ENCODE peak calls at places on chromosomes 4 and X, in five cellular contexts. L, O, C, Z and Y are unnamed samples. For H3K27me3, the result is how much of the 10 kb centered on the place peaks cover.

GRCh38 chr4:156536661-156537060 is 434.9 kb downstream of the PDGFC start:
- DNase-seq in Z (no peak), L (peak), C (no peak), O (no peak), Y (peak)

GRCh38 chr4:137896221-137896737 is 345.9 kb downstream of the SLC7A11 start:
- DNase-seq in Z (no peak), C (no peak), L (peak), O (no peak), Y (no peak)

GRCh38 chrX:40607381-40607780 is 15.8 kb upstream of the MPC1L start:
- DNase-seq in Z (no peak), L (no peak), C (no peak), O (no peak), Y (no peak)

GRCh38 chr4:110195561-110196205 is 2.7 kb downstream of the ELOVL6 start:
- DNase-seq in C (no peak), O (no peak), Z (no peak), L (no peak), Y (no peak)

GRCh38 chr4:128863314-128864075 is 54.0 kb downstream of the JADE1 start:
- DNase-seq in Z (no peak), L (peak), O (peak), C (peak), Y (peak)

GRCh38 chr4:7206385-7206784 is 14.0 kb downstream of the SORCS2 start:
- DNase-seq in L (peak), Z (no peak), O (peak), C (no peak), Y (peak)

GRCh38 chrX:24207826-24208225 is 58.3 kb downstream of the ZFX start:
- DNase-seq in O (no peak), Z (no peak), C (no peak), L (peak), Y (no peak)

GRCh38 chr4:112199041-112199440 is 32.5 kb upstream of the AP1AR start:
- DNase-seq in L (no peak), Z (no peak), O (no peak), C (no peak), Y (no peak)

GRCh38 chr4:121789960-121790829 is 10.9 kb upstream of the EXOSC9 start:
- DNase-seq in Z (no peak), C (no peak), L (peak), O (no peak), Y (no peak)

GRCh38 chr4:182143822-182144620 is 99.2 kb upstream of the TENM3 start:
- DNase-seq in L (peak), Z (no peak), O (peak), C (no peak), Y (peak)

GRCh38 chrX:18252644-18253359 is 32.1 kb upstream of the BEND2 start:
- DNase-seq in L (no peak), Z (no peak), O (peak), C (no peak), Y (no peak)

GRCh38 chrX:103782640-103783039 is 6.0 kb downstream of the PLP1 start:
- DNase-seq in O (peak), Z (no peak), L (no peak), C (no peak), Y (no peak)
- H3K27me3 ChIP-seq in O (under half), Z (under half), L (under half), C (under half), Y (under half)

GRCh38 chr4:173257732-173258717 is 76.1 kb downstream of the HMGB2 start:
- DNase-seq in Z (no peak), C (peak), L (peak), O (peak), Y (peak)

GRCh38 chr4:173252024-173252935 is 81.9 kb downstream of the HMGB2 start:
- DNase-seq in C (no peak), L (peak), O (peak), Z (no peak), Y (peak)

GRCh38 chr4:173256825-173257224 is 77.3 kb downstream of the HMGB2 start:
- DNase-seq in C (no peak), Z (no peak), O (no peak), L (no peak), Y (no peak)

GRCh38 chr4:173254646-173255045 is 79.5 kb downstream of the HMGB2 start:
- DNase-seq in L (no peak), O (no peak), C (no peak), Z (no peak), Y (no peak)

DNA sequence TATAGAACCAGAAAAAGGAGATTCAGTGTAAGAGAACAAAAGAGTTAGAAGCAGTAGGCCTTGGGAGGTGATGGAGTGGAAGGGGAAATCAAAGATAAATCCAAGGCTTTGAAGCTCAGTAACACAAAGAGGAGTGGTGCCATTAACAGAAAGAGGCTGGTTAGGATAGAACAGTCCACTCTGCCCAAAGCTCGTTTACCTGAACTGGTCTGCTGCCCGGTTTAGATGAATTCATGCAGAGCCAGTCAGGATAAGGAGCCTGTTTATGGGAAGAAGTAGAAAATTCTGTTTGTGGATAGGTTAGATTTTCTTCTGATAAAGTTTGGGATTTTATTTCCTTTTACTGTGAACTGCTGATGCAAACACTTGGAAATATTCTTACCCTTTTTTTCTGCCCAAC is 80.6 kb downstream of the HMGB2 start:
- DNase-seq in Z (no peak), L (no peak), O (no peak), C (no peak), Y (no peak)
- H3K27me3 ChIP-seq in Z (under half), L (under half), O (under half), C (under half), Y (under half)

GRCh38 chr4:186300659-186301377 is 34.8 kb downstream of the F11 start:
- DNase-seq in Z (no peak), C (no peak), L (no peak), O (no peak), Y (no peak)
- H3K27me3 ChIP-seq in Z (under half), C (under half), L (under half), O (under half), Y (under half)

DNA sequence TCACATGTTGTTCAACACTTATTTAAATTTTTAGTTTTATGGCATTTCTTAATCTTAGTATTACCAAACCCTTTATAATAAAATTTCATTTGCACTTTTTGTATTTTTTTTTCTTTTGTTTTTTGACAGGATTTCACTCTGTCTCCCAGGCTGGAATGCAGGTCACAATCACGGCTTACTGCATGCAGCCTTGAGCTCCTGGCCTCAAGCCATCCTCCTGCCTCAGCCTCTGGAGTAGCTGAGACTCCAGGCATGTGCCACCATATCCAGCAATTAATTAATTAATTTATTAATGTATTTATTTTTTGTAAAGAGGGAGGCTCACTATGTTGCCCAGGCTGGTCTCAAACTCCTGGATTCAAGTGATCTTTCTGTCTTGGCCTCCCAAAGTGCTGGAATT is 133.4 kb downstream of the ADGRL3 start:
- DNase-seq in L (no peak), O (no peak), C (no peak), Z (no peak), Y (no peak)
- H3K27me3 ChIP-seq in L (under half), O (under half), C (under half), Z (under half), Y (under half)

GRCh38 chrX:108437354-108437753 is 868 bp downstream of the COL4A6 start:
- DNase-seq in Z (no peak), O (peak), C (no peak), L (no peak), Y (no peak)

GRCh38 chrX:108437789-108438623 is at the start of gene COL4A6:
- DNase-seq in O (peak), Z (no peak), C (no peak), L (no peak), Y (no peak)

GRCh38 chrX:108443065-108443464 is 3.4 kb downstream of the COL4A5 start:
- DNase-seq in Z (no peak), O (no peak), L (no peak), C (no peak), Y (no peak)

GRCh38 chrX:108439434-108439883 is at the start of gene COL4A5:
- DNase-seq in C (no peak), O (peak), L (peak), Z (no peak), Y (peak)

DNA sequence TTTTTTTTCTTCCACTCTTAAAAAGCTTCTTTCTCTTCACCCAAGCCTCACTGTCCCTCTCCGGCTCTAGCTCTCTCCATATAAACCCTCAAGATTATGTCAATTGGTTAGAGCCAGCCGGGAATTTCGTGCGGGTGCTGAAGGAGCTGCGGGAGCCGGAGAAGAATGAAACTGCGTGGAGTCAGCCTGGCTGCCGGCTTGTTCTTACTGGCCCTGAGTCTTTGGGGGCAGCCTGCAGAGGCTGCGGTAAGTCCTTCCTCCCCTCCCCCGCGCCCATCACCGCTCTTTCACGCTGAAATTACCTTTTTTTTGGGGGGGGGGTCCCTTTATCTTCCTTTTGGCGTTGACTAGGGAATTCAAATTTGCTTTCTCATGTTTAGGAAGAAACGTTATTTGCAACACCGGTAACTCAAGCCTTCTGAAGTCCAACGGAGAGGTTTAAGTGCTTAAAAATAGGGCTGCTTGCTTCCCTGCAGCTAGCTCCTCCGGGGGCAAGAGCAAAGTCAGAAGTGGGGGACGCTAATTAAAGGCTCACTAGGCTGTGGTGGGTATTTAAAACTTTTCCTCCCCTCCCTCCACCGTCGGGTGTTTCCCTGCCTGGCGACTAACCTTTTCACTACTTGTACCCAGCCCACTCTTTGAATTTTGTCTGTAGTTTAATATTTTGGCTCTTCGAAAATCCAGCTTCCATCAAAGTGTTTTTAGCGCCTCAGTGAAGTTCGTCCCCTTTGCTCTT is 491 bp downstream of the COL4A5 start:
- DNase-seq in O (peak), C (peak), L (peak), Z (no peak), Y (peak)
- H3K27me3 ChIP-seq in O (under half), C (under half), L (under half), Z (under half), Y (under half)

GRCh38 chrX:617401-617800 is 13.2 kb upstream of the SHOX start:
- DNase-seq in C (no peak), O (no peak), L (no peak), Z (no peak), Y (no peak)
- H3K27me3 ChIP-seq in C (under half), O (half or more), L (under half), Z (half or more), Y (under half)

GRCh38 chrX:41655631-41656030 is 33.1 kb upstream of the GPR34 start:
- DNase-seq in C (no peak), Z (no peak), L (peak), O (no peak), Y (peak)

GRCh38 chrX:41653125-41653524 is 35.6 kb upstream of the GPR34 start:
- DNase-seq in C (no peak), Z (no peak), O (no peak), L (no peak), Y (no peak)

GRCh38 chrX:41655101-41655500 is 33.7 kb upstream of the GPR34 start:
- DNase-seq in L (no peak), C (no peak), Z (no peak), O (no peak), Y (no peak)
- H3K27me3 ChIP-seq in L (under half), C (under half), Z (under half), O (under half), Y (under half)

GRCh38 chrX:72107320-72107719 is 24.4 kb downstream of the RTL5 start:
- DNase-seq in O (no peak), L (no peak), C (no peak), Z (no peak), Y (peak)

GRCh38 chrX:72108666-72109065 is 23.0 kb downstream of the RTL5 start:
- DNase-seq in C (no peak), Z (no peak), O (no peak), L (no peak), Y (no peak)

GRCh38 chrX:72105436-72105835 is 26.3 kb downstream of the RTL5 start:
- DNase-seq in C (no peak), L (no peak), O (no peak), Z (no peak), Y (no peak)

GRCh38 chrX:72110051-72110926 is 21.4 kb downstream of the RTL5 start:
- DNase-seq in C (no peak), L (no peak), Z (no peak), O (no peak), Y (no peak)

GRCh38 chrX:72107841-72108590 is 23.7 kb downstream of the RTL5 start:
- DNase-seq in O (no peak), L (no peak), C (no peak), Z (no peak), Y (no peak)
- H3K27me3 ChIP-seq in O (under half), L (under half), C (under half), Z (under half), Y (under half)

GRCh38 chr4:10096976-10097330 is 19.6 kb downstream of the WDR1 start:
- DNase-seq in L (no peak), C (no peak), O (no peak), Z (no peak), Y (peak)
- H3K27me3 ChIP-seq in L (under half), C (under half), O (under half), Z (under half), Y (under half)

GRCh38 chr4:146640021-146640425 is 1.3 kb downstream of the POU4F2 start:
- DNase-seq in L (no peak), Z (no peak), O (no peak), C (no peak), Y (no peak)
- H3K27me3 ChIP-seq in L (under half), Z (half or more), O (half or more), C (half or more), Y (under half)